ENCODE peak calls at places on chromosomes 7 and 10, in five cellular contexts. D, O, E, X and H are unnamed samples. For H3K27me3, the result is how much of the 10 kb centered on the place peaks cover.

GRCh38 chr10:80444646-80445319 is 9.3 kb upstream of the TSPAN14 start:
- DNase-seq in O (peak), D (no peak), X (peak), E (peak), H (no peak)

GRCh38 chr10:132392184-132392800 is 4.7 kb upstream of the PWWP2B start:
- DNase-seq in E (no peak), O (no peak), X (no peak), D (no peak), H (no peak)

GRCh38 chr7:22576941-22577927 is 77.2 kb upstream of the STEAP1B start:
- DNase-seq in X (no peak), E (peak), O (peak), D (no peak), H (no peak)

GRCh38 chr7:135275971-135276580 is 42.4 kb downstream of the STRA8 start:
- DNase-seq in O (no peak), E (no peak), X (no peak), D (no peak), H (no peak)

GRCh38 chr7:126569402-126569801 is 683.3 kb downstream of the GRM8 start:
- DNase-seq in O (no peak), E (peak), X (no peak), D (no peak), H (no peak)

GRCh38 chr7:67731704-67732103 is 735.1 kb downstream of the TYW1 start:
- DNase-seq in O (no peak), E (no peak), D (no peak), X (no peak), H (no peak)

GRCh38 chr10:125128397-125129075 is 31.8 kb downstream of the CTBP2 start:
- DNase-seq in D (no peak), O (no peak), X (no peak), E (no peak), H (no peak)

GRCh38 chr10:119650692-119651513 is at the start of gene BAG3:
- DNase-seq in E (peak), D (peak), X (peak), O (peak), H (peak)

GRCh38 chr10:31697271-31698168 is 231.1 kb downstream of the ARHGAP12 start:
- DNase-seq in X (peak), D (peak), E (peak), O (peak), H (no peak)

GRCh38 chr7:117630907-117631564 is 151.2 kb downstream of the CFTR start:
- DNase-seq in X (no peak), O (no peak), E (no peak), D (no peak), H (no peak)

DNA sequence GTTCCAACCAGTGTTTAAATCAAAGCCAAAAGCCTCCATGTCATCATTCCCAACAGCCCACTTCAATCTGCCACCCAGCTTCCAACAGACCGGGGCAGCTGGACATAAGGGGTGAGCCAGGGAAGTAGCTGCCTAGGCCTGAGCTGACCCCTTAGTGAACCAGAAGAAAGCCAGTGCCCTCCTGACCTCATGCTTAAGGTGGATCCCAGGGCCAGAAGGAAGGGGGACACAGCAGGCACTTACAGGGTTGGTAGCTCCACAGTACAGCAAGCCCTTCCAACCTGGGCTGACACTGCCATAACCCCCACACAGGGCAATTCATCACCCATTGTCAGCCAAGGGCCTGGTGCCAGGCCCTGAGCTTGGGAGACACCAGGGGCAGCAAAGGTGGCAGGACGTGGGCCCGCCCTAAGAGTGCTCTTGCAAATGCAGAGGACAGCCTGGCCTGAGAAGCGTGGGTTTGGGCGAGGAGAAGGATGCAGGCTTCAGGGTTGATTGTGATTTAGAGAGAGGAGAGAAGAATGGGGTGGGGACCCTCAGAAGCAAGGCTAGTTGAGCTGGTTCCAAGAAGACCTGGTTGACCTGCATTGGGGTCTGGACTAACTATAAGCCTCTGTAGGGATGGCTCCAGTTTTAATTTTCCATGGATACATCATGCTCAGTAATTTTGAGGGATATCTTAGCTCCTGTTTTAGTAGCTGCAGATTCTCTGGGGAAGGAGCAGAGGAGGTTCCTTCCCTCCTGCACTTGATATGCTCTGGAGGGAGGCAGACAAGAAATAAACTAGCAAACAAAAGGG is 3.1 kb upstream of the CYP26A1 start:
- DNase-seq in X (no peak), D (no peak), E (no peak), O (no peak), H (no peak)
- H3K27me3 ChIP-seq in X (half or more), D (under half), E (half or more), O (half or more), H (under half)

GRCh38 chr10:23174974-23175512 is 17.1 kb upstream of the PTF1A start:
- DNase-seq in X (no peak), E (no peak), D (no peak), O (no peak), H (no peak)

GRCh38 chr10:23174075-23174973 is 17.8 kb upstream of the PTF1A start:
- DNase-seq in O (no peak), D (no peak), E (no peak), X (no peak), H (no peak)

GRCh38 chr10:23172429-23172828 is 19.7 kb upstream of the PTF1A start:
- DNase-seq in X (no peak), D (no peak), O (no peak), E (no peak), H (no peak)

GRCh38 chr10:23172846-23173548 is 19.1 kb upstream of the PTF1A start:
- DNase-seq in D (no peak), E (no peak), O (no peak), X (no peak), H (no peak)

DNA sequence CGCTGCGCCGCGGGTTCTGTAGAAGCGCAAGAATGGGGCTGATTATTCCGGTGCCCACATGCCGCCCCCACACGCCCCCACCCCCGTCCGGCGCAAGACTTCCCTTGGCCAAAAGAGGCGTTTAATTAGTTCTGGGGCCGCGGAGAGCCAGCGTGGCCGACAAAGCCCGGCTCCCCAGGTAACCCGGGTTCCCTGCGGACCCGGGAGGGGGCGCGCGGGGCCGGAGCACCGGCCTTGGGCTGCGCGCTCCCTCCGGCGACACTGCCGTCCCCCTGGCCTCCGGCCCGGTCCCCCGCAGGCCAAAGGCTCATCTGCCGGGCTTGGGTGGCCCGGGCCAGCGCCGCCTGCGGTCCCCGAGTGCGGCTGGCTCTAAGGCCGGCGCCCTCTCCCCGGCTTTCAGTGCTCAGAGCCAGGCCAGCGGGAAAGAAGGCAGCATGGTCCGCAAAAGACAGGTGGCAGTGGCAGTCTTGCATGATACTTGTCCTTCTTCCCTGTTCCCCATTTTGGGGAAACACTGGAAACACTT is 18.5 kb upstream of the PTF1A start:
- DNase-seq in E (no peak), D (no peak), O (no peak), X (no peak), H (no peak)
- H3K27me3 ChIP-seq in E (under half), D (under half), O (half or more), X (half or more), H (under half)

DNA sequence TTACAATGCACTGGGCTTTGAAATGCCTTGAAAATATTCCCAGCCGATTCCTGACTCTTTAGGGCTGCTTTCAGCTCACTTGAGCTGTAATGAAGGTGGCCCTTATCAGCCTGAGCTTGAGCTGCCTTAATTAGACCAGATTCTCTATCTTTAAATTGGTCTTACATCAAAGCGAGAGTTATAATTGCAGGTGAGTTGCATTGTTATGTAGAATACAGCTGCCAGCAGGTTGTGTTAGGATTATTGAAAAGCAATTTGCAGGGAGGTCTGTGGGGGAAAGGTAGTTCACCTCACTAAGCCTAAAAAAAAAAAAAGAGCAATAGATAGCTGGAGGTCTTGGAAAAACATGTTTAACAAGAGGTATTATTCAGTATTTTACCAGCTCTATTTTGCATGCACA is 142.2 kb upstream of the HABP2 start:
- DNase-seq in E (no peak), O (no peak), X (no peak), D (no peak), H (no peak)
- H3K27me3 ChIP-seq in E (under half), O (under half), X (under half), D (under half), H (under half)

DNA sequence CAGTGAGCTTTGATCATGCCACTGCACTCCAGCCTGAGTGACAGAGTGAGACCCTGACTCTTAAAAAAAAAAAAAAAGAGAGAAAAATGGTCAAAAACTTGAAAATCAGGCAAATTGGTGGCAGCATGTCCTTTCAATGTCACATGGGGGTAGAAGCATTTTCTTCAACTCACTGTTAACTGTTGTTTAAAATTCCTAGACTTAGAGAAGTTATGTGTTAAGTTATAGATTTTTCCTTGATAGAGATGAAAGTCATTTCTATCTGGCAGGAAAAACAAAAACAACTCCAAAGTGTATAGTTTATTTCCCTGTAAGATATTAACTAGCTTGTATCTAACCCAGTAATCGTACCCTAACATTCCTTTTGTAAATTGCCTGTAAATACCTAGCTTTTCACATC is 26.8 kb downstream of the LYZL2 start:
- DNase-seq in O (no peak), X (no peak), E (no peak), D (no peak), H (no peak)
- H3K27me3 ChIP-seq in O (under half), X (under half), E (under half), D (under half), H (under half)

DNA sequence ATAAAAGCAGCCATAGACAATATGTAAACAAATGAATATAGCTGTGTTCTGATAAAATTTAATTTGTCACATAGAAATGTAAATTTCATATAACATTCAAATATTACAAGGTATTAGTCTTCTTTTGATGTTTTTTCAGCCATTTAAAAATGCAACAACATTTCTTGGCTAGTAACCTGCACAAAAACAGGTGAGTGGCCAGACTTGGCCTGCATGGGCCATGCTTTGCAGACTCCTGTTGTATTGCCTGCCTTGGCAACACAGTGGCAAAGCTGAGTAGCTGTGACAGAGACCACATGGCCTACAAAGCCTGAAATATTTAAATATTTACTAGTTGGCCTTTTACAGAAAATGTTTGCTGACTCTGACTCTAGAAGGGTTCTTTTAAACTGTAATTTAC is 13.5 kb upstream of the TBX20 start:
- DNase-seq in E (no peak), O (no peak), X (no peak), D (no peak), H (no peak)
- H3K27me3 ChIP-seq in E (under half), O (under half), X (under half), D (under half), H (under half)

DNA sequence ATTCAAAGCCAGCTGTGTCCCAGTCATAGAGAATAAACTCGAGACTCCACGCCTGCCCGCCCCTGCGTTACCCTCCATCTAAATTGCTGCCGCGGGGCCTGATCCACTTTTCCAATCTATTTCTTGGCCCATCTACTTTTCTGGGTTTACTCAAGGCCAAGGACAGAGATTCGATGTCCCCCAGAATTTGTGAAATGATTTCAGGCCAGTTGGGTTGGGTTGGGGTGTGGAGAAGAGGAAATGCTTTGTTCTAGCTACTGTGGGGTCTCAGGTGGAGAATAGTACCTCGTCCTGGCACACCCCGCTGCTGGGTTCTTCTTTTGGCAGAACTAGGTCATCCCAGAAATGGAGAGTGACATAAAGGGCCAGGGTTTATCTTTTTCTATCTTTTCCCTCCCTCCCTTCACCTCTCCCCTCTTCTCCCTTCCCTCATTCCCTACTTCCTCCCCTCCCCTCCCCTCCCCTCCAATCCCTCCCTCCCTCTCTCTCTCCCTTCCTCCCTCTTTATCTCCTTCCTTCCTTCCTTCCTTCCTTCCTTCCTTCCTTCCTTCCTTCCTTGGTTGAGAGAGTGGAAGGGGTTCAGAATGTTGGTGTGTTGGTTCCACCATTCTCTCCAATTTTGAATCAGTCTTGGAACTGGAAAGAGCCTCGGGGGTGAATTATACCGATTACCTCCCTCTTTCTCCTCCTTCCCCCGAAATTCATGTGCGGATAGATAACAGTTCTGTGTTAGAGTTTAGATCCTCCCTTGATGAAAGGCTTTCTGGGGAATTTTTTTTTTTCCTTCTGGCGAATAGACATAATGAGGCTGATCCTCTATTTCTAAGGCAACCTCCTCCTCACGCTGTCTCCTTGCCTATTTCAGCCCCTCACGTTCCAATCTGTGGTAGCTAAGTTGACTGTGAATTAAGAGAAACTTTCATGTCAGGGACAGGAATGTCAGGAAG is 1.2 kb upstream of the TMEM229A start:
- DNase-seq in X (no peak), O (no peak), D (no peak), E (no peak), H (no peak)
- H3K27me3 ChIP-seq in X (under half), O (half or more), D (under half), E (under half), H (under half)

GRCh38 chr10:124093076-124093773 is at the start of gene CHST15:
- DNase-seq in X (peak), O (peak), E (peak), D (no peak), H (peak)
- H3K27me3 ChIP-seq in X (under half), O (half or more), E (under half), D (under half), H (under half)

GRCh38 chr10:48696535-48696873 is 11.8 kb downstream of the WDFY4 start:
- DNase-seq in O (no peak), E (no peak), D (no peak), X (no peak), H (no peak)

GRCh38 chr10:48698971-48699627 is 14.4 kb downstream of the WDFY4 start:
- DNase-seq in D (no peak), E (no peak), X (no peak), O (no peak), H (no peak)

GRCh38 chr10:48697821-48698764 is 13.4 kb downstream of the WDFY4 start:
- DNase-seq in O (no peak), D (no peak), X (no peak), E (no peak), H (no peak)

GRCh38 chr10:48695636-48696534 is 11.2 kb downstream of the WDFY4 start:
- DNase-seq in X (no peak), D (no peak), E (no peak), O (no peak), H (no peak)

GRCh38 chr10:48697091-48697490 is 12.4 kb downstream of the WDFY4 start:
- DNase-seq in O (no peak), D (no peak), X (no peak), E (no peak), H (no peak)
- H3K27me3 ChIP-seq in O (under half), D (under half), X (under half), E (under half), H (under half)